ENCODE peak calls at places on chromosomes 1 and 21, in four cellular contexts. N is HS-5; H is activated T-helper 1 cell treated with anti-CD3 and anti-CD28 coated beads, Interleukin-2, amount 50 U/mL, for 16 hours; V is BJ. B is an unnamed sample.

GRCh38 chr1:171769171-171769570 is 12.3 kb upstream of the METTL13 start:
- DNase-seq in H (no peak), N (no peak), V (no peak), B (no peak)

GRCh38 chr1:108831225-108831624 is 25.7 kb downstream of the AKNAD1 start:
- DNase-seq in H (no peak), V (peak), N (peak), B (peak)

GRCh38 chr1:61082336-61083013 is at the start of gene NFIA:
- DNase-seq in V (no peak), N (no peak), H (no peak), B (no peak)

GRCh38 chr21:32569261-32570230 is 15.8 kb downstream of the TCP10L start:
- DNase-seq in N (no peak), V (no peak), H (peak), B (peak)

GRCh38 chr1:21673277-21673780 is 4.2 kb upstream of the RAP1GAP start:
- DNase-seq in V (peak), H (no peak), N (no peak), B (peak)

GRCh38 chr1:2316451-2316940 is 74.9 kb downstream of the MORN1 start:
- DNase-seq in H (no peak), V (no peak), N (no peak), B (no peak)

GRCh38 chr1:29186252-29186651 is 4.6 kb upstream of the SRSF4 start:
- DNase-seq in N (no peak), V (no peak), H (no peak), B (no peak)

GRCh38 chr1:27862671-27863551 is 9.4 kb upstream of the THEMIS2 start:
- DNase-seq in H (no peak), V (peak), N (peak), B (peak)

GRCh38 chr1:27122652-27123051 is 32.3 kb downstream of the SLC9A1 start:
- DNase-seq in H (no peak), N (peak), V (no peak), B (peak)

GRCh38 chr21:35974801-35975200 is 85.5 kb downstream of the SETD4 start:
- DNase-seq in V (no peak), H (no peak), N (peak), B (no peak)

GRCh38 chr1:247287460-247287859 is 31.6 kb downstream of the VN1R5 start:
- DNase-seq in N (no peak), V (no peak), H (no peak), B (no peak)

GRCh38 chr1:23559136-23559984 is at the start of gene ID3:
- DNase-seq in N (peak), H (peak), V (peak), B (peak)

GRCh38 chr1:10578070-10578469 is 103.3 kb downstream of the PEX14 start:
- DNase-seq in V (no peak), N (no peak), H (no peak), B (no peak)

GRCh38 chr1:100671604-100672003 is 47.9 kb upstream of the VCAM1 start:
- DNase-seq in H (no peak), V (peak), N (peak), B (no peak)

GRCh38 chr1:198068280-198068679 is 88.5 kb upstream of the NEK7 start:
- DNase-seq in H (no peak), V (no peak), N (no peak), B (no peak)

GRCh38 chr1:185497177-185497576 is 180.1 kb upstream of the IVNS1ABP start:
- DNase-seq in N (no peak), V (no peak), H (no peak), B (no peak)

GRCh38 chr1:71351438-71351837 is 270.6 kb upstream of the ZRANB2 start:
- DNase-seq in N (peak), H (no peak), V (peak), B (no peak)

GRCh38 chr1:108121361-108122143 is 78.6 kb downstream of the SLC25A24 start:
- DNase-seq in V (no peak), N (no peak), H (no peak), B (no peak)

GRCh38 chr1:154821083-154821482 is 49.0 kb downstream of the KCNN3 start:
- DNase-seq in N (no peak), H (no peak), V (no peak), B (no peak)

GRCh38 chr1:17184161-17184665 is 20.7 kb upstream of the PADI1 start:
- DNase-seq in N (no peak), H (no peak), V (no peak), B (no peak)

GRCh38 chr1:3186526-3186921 is 117.5 kb downstream of the PRDM16 start:
- DNase-seq in H (no peak), N (no peak), V (no peak), B (no peak)

GRCh38 chr1:16615253-16616252 is 2.2 kb upstream of the NBPF1 start:
- DNase-seq in V (no peak), H (no peak), N (no peak), B (no peak)

GRCh38 chr1:46822248-46822826 is 23.5 kb downstream of the CYP4B1 start:
- DNase-seq in V (no peak), H (no peak), N (no peak), B (no peak)